ENCODE peak calls at places on chromosomes 5 and 9, in eight cellular contexts. R is Peyer's patch, O is fibroblast of the aortic adventitia, H is HFF-Myc, K is ovary, P is HCT116, I is fibroblast of lung, V is OCI-LY7. B is an unnamed sample.

GRCh38 chr5:8943301-8943700 is 602.6 kb downstream of the SEMA5A start:
- DNase-seq in R (no peak), O (peak), H (no peak), K (no peak), P (no peak), I (peak), V (no peak), B (peak)

GRCh38 chr5:6812800-6813731 is 99.8 kb downstream of the TENT4A start:
- DNase-seq in R (no peak), O (peak), H (no peak), K (peak), P (no peak), I (peak), V (no peak), B (peak)

GRCh38 chr9:89579741-89580395 is 24.9 kb upstream of the GADD45G start:
- DNase-seq in R (no peak), O (no peak), H (no peak), K (no peak), P (no peak), I (no peak), V (no peak), B (no peak)

GRCh38 chr9:126395439-126396212 is 69.0 kb downstream of the MVB12B start:
- DNase-seq in R (no peak), O (peak), H (peak), K (no peak), P (peak), I (peak), V (no peak), B (peak)

GRCh38 chr9:131024978-131025868 is 16.2 kb downstream of the LAMC3 start:
- DNase-seq in R (no peak), O (no peak), H (no peak), K (no peak), P (no peak), I (no peak), V (no peak), B (no peak)

GRCh38 chr5:168851902-168852321 is 272.7 kb upstream of the PANK3 start:
- DNase-seq in R (no peak), O (peak), H (peak), K (no peak), P (no peak), I (peak), V (no peak), B (peak)

GRCh38 chr9:83765376-83765775 is 52.2 kb downstream of the GKAP1 start:
- DNase-seq in R (no peak), O (no peak), H (no peak), K (no peak), P (no peak), I (no peak), V (no peak), B (no peak)

GRCh38 chr5:142323480-142324376 is 1.1 kb downstream of the SPRY4 start:
- DNase-seq in R (no peak), O (peak), H (no peak), K (no peak), P (no peak), I (peak), V (no peak), B (peak)

GRCh38 chr5:138241688-138242547 is 28.8 kb upstream of the CDC23 start:
- DNase-seq in R (no peak), O (peak), H (no peak), K (peak), P (no peak), I (peak), V (no peak), B (no peak)

GRCh38 chr5:59187772-59188347 is 605.0 kb downstream of the RAB3C start:
- DNase-seq in R (no peak), O (peak), H (no peak), K (no peak), P (no peak), I (peak), V (no peak), B (peak)

GRCh38 chr9:95171001-95171400 is 146.5 kb downstream of the FANCC start:
- DNase-seq in R (no peak), O (peak), H (peak), K (no peak), P (no peak), I (peak), V (peak), B (peak)

GRCh38 chr9:37693265-37693664 is 42.5 kb downstream of the FRMPD1 start:
- DNase-seq in R (no peak), O (peak), H (peak), K (no peak), P (no peak), I (no peak), V (no peak), B (peak)

GRCh38 chr5:28877050-28877449 is 1838.7 kb upstream of the CDH9 start:
- DNase-seq in R (no peak), O (no peak), H (no peak), K (no peak), P (no peak), I (no peak), V (no peak), B (no peak)

DNA sequence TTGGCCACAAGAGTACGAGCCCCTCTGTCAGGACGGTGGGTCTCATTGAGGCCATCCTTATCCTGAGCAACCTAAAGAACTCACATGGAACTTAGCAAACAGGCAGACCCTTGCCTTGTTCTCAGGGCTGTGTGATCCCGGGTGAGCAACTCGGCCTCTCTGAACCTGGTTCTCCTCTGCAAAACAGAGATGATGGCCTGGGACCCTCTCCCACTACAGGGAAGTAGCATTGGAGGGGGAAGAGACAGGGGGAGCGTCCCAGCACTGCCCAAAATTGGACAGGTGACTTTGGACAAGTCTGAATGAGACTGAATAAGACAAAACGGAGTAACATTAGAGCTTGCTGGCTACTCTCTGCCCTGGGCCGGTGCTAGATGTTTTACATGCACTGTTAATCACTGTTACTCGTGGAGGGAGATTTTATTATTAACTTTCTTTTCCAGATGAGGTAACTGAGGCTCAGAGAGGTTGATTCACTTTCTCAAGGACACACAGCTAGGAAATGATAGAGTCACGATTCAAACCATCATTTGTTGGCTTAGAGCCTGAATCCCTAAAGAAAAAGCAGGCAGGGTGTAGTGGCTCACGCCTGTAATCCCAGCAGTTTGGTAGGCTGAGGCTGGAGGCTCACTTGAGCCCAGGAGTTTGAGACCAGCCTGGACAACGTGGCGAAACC is 136.4 kb downstream of the C9orf50 start:
- DNase-seq in R (no peak), O (no peak), H (no peak), K (no peak), P (no peak), I (no peak), V (no peak), B (no peak)
- H3K4me3 ChIP-seq in R (no peak), O (no peak), H (no peak), K (no peak), P (no peak), I (no peak), V (no peak), B (no peak)

DNA sequence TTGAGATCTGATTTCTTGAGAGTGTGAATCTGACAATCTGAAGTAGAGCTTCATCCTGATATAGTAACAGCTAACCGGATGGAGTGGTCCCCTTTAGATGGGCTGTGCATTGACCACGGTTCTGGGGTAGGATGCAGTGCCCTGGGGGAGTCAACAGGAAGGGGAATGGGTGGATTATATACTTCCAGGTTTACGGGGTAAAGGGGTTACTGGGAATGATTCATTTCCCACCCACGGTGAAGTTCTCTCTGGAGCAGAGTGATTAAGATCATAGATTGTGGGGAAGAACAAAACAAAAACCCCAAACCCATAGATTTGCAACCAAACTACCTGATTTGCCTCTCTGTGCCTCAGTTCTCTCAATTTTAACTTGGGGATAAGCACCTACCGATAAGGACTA is 1.5 kb upstream of the B4GALT7 start:
- DNase-seq in R (no peak), O (no peak), H (no peak), K (no peak), P (no peak), I (peak), V (no peak), B (no peak)
- TF ChIP-seq CTCF in R (no peak), O (no peak), H (no peak), K (no peak), P (no peak), I (no peak), V (no peak), B (no peak)

DNA sequence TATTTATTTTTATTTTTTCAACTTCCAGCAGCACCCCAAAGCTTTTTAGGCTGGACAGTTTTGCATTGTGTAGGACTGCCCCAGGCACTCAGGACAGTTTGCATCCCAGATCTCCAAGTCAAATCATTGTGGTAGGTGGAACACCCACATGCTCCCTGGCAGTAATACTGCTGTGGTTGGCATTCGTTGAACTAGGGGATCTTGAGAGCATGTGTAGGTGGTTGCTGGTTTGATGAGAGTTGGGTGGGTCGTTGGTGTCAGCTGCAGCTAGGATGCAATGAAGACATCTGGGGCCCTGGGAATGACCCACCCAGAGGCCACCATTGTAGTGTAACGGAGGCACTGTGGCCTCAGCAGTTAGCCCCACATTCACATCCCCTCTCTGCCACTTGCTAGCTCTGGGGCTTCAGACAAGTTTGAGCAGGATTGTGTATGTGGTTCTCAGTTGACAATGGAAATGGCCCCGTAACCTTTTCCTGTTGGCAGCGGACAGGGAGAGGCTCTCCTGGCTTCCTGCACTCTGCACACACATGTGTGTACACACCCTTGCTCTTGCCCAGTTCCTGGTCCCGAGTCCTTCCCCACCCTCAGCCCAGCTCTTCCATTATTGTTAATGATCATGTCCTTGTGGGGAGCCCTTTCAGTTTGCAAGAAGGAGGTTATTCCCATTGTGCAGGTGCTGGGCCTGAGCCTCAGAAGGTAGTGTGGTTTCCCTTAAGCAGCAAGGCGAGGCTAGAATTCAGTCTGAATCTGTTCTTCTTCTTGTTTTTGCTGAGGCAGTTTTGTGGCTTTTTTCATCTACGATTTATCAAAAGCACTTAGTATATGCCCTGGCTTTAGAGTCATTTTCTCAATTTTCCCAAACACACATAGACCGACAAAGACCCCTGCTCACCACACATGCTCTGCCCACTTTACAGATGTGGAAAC is 46.5 kb downstream of the PPARGC1B start:
- DNase-seq in R (no peak), O (no peak), H (no peak), K (no peak), P (no peak), I (no peak), V (no peak), B (no peak)
- H3K4me3 ChIP-seq in R (no peak), O (no peak), H (no peak), K (no peak), P (no peak), I (no peak), V (no peak), B (no peak)

DNA sequence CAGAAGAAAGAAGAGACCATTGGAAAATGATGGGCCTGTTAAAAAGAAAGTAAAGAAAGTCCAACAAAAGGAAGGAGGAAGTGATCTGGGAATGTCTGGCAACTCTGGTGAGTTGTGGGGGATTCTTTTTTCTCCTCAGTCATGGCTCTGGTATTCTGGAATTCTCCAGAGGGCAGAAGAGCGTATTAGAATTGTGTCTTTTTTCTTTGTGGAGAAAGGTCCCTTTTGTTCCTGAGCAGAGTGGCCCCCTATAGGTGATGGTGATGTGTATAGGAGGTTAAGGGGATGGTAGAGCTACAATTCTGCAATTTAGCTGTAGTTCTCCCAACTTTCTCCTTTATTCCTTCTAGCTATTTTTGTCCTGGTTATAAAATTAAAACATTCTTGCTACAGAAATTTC is 1.6 kb upstream of the DHFR start:
- DNase-seq in R (no peak), O (no peak), H (no peak), K (no peak), P (no peak), I (peak), V (peak), B (no peak)
- TF ChIP-seq CTCF in R (no peak), O (peak), H (peak), K (no peak), P (peak), I (no peak), V (peak), B (no peak)

B was measured in fibroblast of villous mesenchyme.